ENCODE peak calls at places on chromosome 7, in seven cellular contexts. P is uterus; B is trophoblast cell; U is Jurkat, Clone E6-1; I is right lobe of liver; H is heart left ventricle; V is psoas muscle. C is an unnamed sample.

GRCh38 chr7:7201583-7202374 is 19.4 kb downstream of the C1GALT1 start:
- DNase-seq in P (no peak), B (peak; percentile 25), U (peak; percentile 66), I (no peak), H (no peak), V (no peak), C (no peak)

GRCh38 chr7:35828817-35829216 is 28.0 kb downstream of the SEPTIN7 start:
- DNase-seq in P (no peak), B (no peak), U (no peak), I (no peak), H (no peak), V (no peak), C (no peak)

GRCh38 chr7:148994576-148994975 is 33.7 kb downstream of the PDIA4 start:
- DNase-seq in P (no peak), B (no peak), U (no peak), I (no peak), H (no peak), V (no peak), C (no peak)

GRCh38 chr7:43636093-43636492 is 53.2 kb downstream of the STK17A start:
- DNase-seq in P (no peak), B (no peak), U (no peak), I (no peak), H (no peak), V (no peak), C (no peak)

GRCh38 chr7:50775231-50775630 is 7.5 kb downstream of the GRB10 start:
- DNase-seq in P (no peak), B (no peak), U (no peak), I (no peak), H (no peak), V (no peak), C (no peak)

GRCh38 chr7:24406053-24406561 is 122.1 kb downstream of the NPY start:
- DNase-seq in P (no peak), B (no peak), U (peak; percentile 12), I (no peak), H (no peak), V (no peak), C (no peak)

GRCh38 chr7:159027803-159028455 is 116.7 kb downstream of the VIPR2 start:
- DNase-seq in P (no peak), B (no peak), U (no peak), I (no peak), H (no peak), V (no peak), C (peak; percentile 46)

GRCh38 chr7:55127622-55128081 is 108.8 kb downstream of the EGFR start:
- DNase-seq in P (no peak), B (no peak), U (no peak), I (no peak), H (no peak), V (no peak), C (no peak)

GRCh38 chr7:28142650-28143049 is 37.9 kb downstream of the JAZF1 start:
- DNase-seq in P (no peak), B (no peak), U (no peak), I (no peak), H (no peak), V (no peak), C (peak; percentile 64)

GRCh38 chr7:7920481-7920880 is 48.1 kb upstream of the GLCCI1 start:
- DNase-seq in P (no peak), B (no peak), U (no peak), I (no peak), H (no peak), V (no peak), C (peak; percentile 77)

GRCh38 chr7:87886875-87887274 is 10.6 kb downstream of the DBF4 start:
- DNase-seq in P (no peak), B (no peak), U (peak; percentile 32), I (no peak), H (no peak), V (no peak), C (peak; percentile 77)

GRCh38 chr7:33882040-33882800 is 23.1 kb upstream of the BMPER start:
- DNase-seq in P (peak; percentile 60), B (no peak), U (no peak), I (no peak), H (no peak), V (peak; percentile 61), C (no peak)

DNA sequence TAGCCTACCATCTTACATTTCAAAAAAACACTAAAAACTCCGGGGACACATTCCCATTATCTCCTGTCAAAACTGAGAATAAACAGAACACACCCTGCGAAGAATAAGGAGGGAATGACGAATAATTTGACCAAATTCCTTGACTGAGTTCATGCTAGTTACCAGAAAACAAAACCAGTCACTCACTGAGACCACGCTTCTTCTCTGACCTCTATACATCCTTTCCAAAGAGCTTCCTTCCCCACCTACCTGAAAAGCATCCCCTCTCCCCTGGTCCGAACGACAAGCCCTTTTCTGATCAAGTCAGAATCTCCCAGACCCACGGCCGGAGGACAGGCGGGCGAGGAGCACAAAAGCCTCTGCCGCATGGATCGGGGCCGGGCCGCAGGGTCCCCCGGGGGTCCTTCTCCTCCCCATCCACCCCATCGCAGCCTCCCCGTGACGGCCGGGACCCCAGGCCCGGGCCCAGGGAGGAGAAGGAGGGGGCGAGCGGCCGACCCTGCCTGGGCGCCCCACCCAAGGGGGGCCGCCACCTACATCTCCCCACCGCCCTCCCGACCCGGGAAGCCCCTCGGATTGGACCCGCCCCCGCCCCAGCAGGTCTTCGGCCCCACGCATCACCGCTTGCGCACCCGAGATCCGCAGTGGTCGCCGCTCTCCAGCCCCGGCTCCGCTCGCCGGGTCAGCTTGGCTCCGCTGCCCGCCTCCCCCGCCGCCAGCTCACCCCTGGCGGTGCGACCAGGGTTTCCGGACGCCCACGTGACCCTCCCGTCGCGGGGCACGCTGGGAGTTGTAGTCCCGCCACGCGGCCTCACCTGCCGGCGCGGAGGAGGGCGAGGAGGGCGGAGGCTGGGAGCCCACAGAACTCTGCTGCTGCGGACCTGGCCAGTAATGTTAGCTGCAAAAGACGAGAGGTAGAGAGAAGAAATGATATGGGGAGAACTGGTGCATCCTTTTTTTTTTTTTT is at the start of gene SLC37A3:
- DNase-seq in P (peak; percentile 85), B (peak; percentile 84), U (peak; percentile 55), I (peak; percentile 91), H (peak; percentile 87), V (peak; percentile 92), C (peak; percentile 90)
- H3K4me3 ChIP-seq in P (peak within 1 kb of the TSS; percentile 84), B (peak within 1 kb of the TSS; percentile 96), U (peak within 1 kb of the TSS; percentile 59), I (peak within 1 kb of the TSS; percentile 77), H (peak within 1 kb of the TSS; percentile 94), V (peak within 1 kb of the TSS; percentile 98), C (peak within 1 kb of the TSS; percentile 83)

GRCh38 chr7:22219739-22220493 is 137.0 kb downstream of the RAPGEF5 start:
- DNase-seq in P (no peak), B (no peak), U (no peak), I (no peak), H (peak; percentile 18), V (no peak), C (no peak)
- H3K4me3 ChIP-seq in P (peak overlapping the region; percentile 26), B (no peak overlapping the region), U (no peak overlapping the region), I (peak overlapping the region; percentile 10), H (peak overlapping the region; percentile 62), V (peak overlapping the region; percentile 56), C (no peak overlapping the region)

GRCh38 chr7:76393116-76394031 is 16.1 kb downstream of the SSC4D start:
- DNase-seq in P (peak; percentile 94), B (peak; percentile 87), U (peak; percentile 75), I (peak; percentile 95), H (peak; percentile 97), V (peak; percentile 98), C (peak; percentile 96)
- H3K4me3 ChIP-seq in P (peak overlapping the region; percentile 79), B (peak overlapping the region; percentile 96), U (peak overlapping the region; percentile 69), I (peak overlapping the region; percentile 70), H (peak overlapping the region; percentile 81), V (peak overlapping the region; percentile 87), C (peak overlapping the region; percentile 73)

GRCh38 chr7:18939771-18940576 is 177.5 kb downstream of the TWIST1 start:
- DNase-seq in P (no peak), B (no peak), U (no peak), I (no peak), H (no peak), V (no peak), C (no peak)
- H3K4me3 ChIP-seq in P (no peak overlapping the region), B (no peak overlapping the region), U (no peak overlapping the region), I (no peak overlapping the region), H (no peak overlapping the region), V (no peak overlapping the region), C (no peak overlapping the region)

GRCh38 chr7:23206511-23206867 is 24.6 kb downstream of the NUP42 start:
- DNase-seq in P (no peak), B (no peak), U (no peak), I (no peak), H (no peak), V (no peak), C (no peak)
- H3K4me3 ChIP-seq in P (peak overlapping the region; percentile 32), B (no peak overlapping the region), U (no peak overlapping the region), I (no peak overlapping the region), H (peak overlapping the region; percentile 41), V (peak overlapping the region; percentile 49), C (no peak overlapping the region)